ENCODE peak calls at places on chromosomes 4 and X, in ten cellular contexts. J, A, V, E, L, W, O, T, H and U are unnamed samples.

GRCh38 chrX:17597836-17598434 is 139.4 kb upstream of the SCML1 start:
- DNase-seq in V (no peak), E (no peak), H (no peak), L (peak; percentile 87), T (peak; percentile 77), O (no peak), J (peak; percentile 90), A (peak; percentile 77), W (no peak), U (peak; percentile 69)

GRCh38 chr4:109750652-109751244 is 20.9 kb upstream of the PLA2G12A start:
- DNase-seq in O (no peak), V (no peak), L (no peak), W (no peak), H (no peak), J (no peak), T (no peak), E (no peak), A (no peak), U (no peak)

GRCh38 chrX:34656467-34656841 is 631 bp downstream of the TMEM47 start:
- DNase-seq in T (peak; percentile 15), J (no peak), V (no peak), L (no peak), W (no peak), E (no peak), O (no peak), H (peak; percentile 2), A (peak; percentile 17), U (no peak)

GRCh38 chrX:30653415-30654131 is at the start of gene GK:
- DNase-seq in A (no peak), H (peak; percentile 12), L (peak; percentile 5), V (peak; percentile 9), E (no peak), T (peak; percentile 15), O (peak; percentile 14), J (peak; percentile 36), W (peak; percentile 62), U (no peak)

GRCh38 chrX:151724563-151725337 is 8.9 kb downstream of the FATE1 start:
- DNase-seq in H (no peak), V (no peak), J (peak; percentile 11), L (no peak), W (no peak), T (no peak), A (peak; percentile 22), O (no peak), E (no peak), U (no peak)

GRCh38 chrX:24899391-24899790 is 116.4 kb downstream of the ARX start:
- DNase-seq in O (no peak), T (no peak), W (no peak), H (no peak), E (no peak), V (no peak), J (no peak), L (no peak), A (no peak), U (no peak)

GRCh38 chrX:112211459-112211858 is 128.9 kb upstream of the TRPC5 start:
- DNase-seq in T (no peak), E (no peak), V (no peak), O (no peak), W (no peak), H (peak; percentile 8), J (no peak), L (no peak), A (no peak), U (peak; percentile 13)

GRCh38 chr4:145679520-145679919 is 426 bp upstream of the C4orf51 start:
- DNase-seq in E (peak; percentile 89), V (no peak), W (no peak), H (peak; percentile 50), J (peak; percentile 58), L (peak; percentile 85), A (peak; percentile 27), O (no peak), T (peak; percentile 24), U (peak; percentile 93)

GRCh38 chr4:104489731-104490095 is 5.0 kb downstream of the CXXC4 start:
- DNase-seq in J (no peak), T (no peak), V (peak; percentile 56), L (no peak), W (no peak), A (no peak), E (no peak), H (no peak), O (no peak), U (no peak)

GRCh38 chrX:47232197-47232802 is 509 bp upstream of the USP11 start:
- DNase-seq in J (no peak), H (peak; percentile 8), A (no peak), L (no peak), V (no peak), W (peak; percentile 24), O (no peak), E (no peak), T (no peak), U (no peak)

GRCh38 chrX:50704360-50704759 is 109.6 kb downstream of the SHROOM4 start:
- DNase-seq in E (no peak), A (no peak), O (no peak), T (no peak), W (no peak), H (no peak), V (no peak), J (no peak), L (no peak), U (no peak)

GRCh38 chrX:132631579-132632232 is 142.9 kb upstream of the MBNL3 start:
- DNase-seq in A (no peak), W (no peak), J (no peak), H (peak; percentile 14), E (no peak), L (peak; percentile 59), O (no peak), T (no peak), V (peak; percentile 34), U (peak; percentile 45)

GRCh38 chr4:21768349-21769310 is 179.9 kb downstream of the KCNIP4 start:
- DNase-seq in V (peak; percentile 55), E (peak; percentile 26), T (no peak), O (peak; percentile 37), A (no peak), L (peak; percentile 69), H (peak; percentile 61), J (no peak), W (peak; percentile 24), U (peak; percentile 67)

GRCh38 chrX:18252644-18253359 is 32.1 kb upstream of the BEND2 start:
- DNase-seq in T (no peak), J (peak; percentile 8), W (no peak), O (no peak), E (peak; percentile 5), V (no peak), A (no peak), H (no peak), L (peak; percentile 32), U (no peak)

GRCh38 chr4:71113294-71113693 is 119.8 kb downstream of the DCK start:
- DNase-seq in V (no peak), E (no peak), J (peak; percentile 42), T (no peak), H (no peak), O (no peak), L (no peak), W (no peak), A (no peak), U (no peak)

GRCh38 chr4:153771058-153771457 is 11.2 kb upstream of the RNF175 start:
- DNase-seq in E (no peak), J (no peak), L (peak; percentile 36), T (no peak), W (no peak), V (no peak), H (no peak), A (no peak), O (no peak), U (no peak)

GRCh38 chr4:148782284-148782683 is 340.1 kb upstream of the NR3C2 start:
- DNase-seq in V (no peak), A (no peak), O (peak; percentile 24), J (no peak), E (no peak), W (no peak), T (no peak), L (no peak), H (no peak), U (no peak)
- H3K4me3 ChIP-seq in V (no peak overlapping the region), A (no peak overlapping the region), O (no peak overlapping the region), J (no peak overlapping the region), E (no peak overlapping the region), W (no peak overlapping the region), T (no peak overlapping the region), L (no peak overlapping the region), H (no peak overlapping the region), U (no peak overlapping the region)

DNA sequence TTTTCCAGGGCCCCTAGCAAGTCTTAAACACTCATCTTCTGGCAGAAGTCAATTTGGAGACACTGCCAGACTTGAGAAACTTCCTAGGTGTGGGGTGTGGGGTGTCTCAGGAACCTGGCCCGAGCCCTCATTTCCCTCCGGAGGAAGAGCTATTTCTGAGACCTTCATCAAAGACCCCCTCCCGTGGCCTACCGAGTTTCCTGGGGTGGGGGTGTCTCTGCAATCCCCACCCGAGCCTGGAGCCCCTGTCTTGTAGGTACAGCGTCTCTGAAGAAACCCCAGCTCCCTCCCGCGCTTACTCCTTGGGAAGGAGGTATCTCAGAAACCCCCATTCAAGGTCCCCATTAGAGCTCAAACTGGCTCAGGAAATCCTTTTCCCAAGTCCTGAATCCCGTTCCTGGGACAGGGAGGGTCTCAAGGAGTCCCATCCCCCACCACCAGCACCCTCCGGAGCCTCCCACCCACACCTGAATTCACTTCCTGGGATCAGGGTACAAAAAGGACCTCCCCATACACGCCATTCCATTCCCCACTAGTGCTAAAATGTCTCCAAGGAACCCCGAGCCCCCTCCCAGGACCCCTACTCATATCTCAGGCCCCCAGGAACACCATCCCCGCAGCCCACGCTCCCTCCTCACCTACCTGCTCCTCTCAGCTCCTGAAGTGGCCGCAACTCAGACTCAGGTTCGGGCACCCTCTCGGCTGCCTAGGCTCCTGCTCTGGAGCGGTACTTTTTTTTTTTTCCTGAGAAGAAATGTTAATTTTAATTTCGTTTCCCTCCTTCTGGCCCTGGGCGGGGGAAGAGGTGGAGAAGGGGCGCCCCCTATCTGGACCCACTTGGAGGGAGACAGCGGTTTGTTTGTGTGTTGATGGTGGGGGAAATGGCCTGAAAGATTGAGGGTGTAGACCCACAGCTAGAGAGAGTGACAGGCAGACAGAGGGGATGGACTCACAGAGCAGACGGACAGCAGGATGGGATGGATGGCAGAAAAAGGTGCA is 1.1 kb downstream of the SLC38A5 start:
- DNase-seq in V (peak; percentile 56), T (no peak), E (no peak), O (no peak), L (no peak), J (no peak), A (no peak), W (peak; percentile 25), H (no peak), U (no peak)
- H3K4me3 ChIP-seq in V (peak overlapping the region; percentile 86), T (no peak overlapping the region), E (no peak overlapping the region), O (no peak overlapping the region), L (peak overlapping the region; percentile 53), J (no peak overlapping the region), A (peak overlapping the region; percentile 34), W (peak overlapping the region; percentile 75), H (no peak overlapping the region), U (peak overlapping the region; percentile 23)

GRCh38 chr4:173530326-173531062 is 465 bp upstream of the HAND2 start:
- DNase-seq in O (no peak), L (peak; percentile 39), H (no peak), W (no peak), E (no peak), T (no peak), V (no peak), J (no peak), A (no peak), U (no peak)
- H3K4me3 ChIP-seq in O (no peak overlapping the region), L (peak overlapping the region; percentile 94), H (no peak overlapping the region), W (no peak overlapping the region), E (peak overlapping the region; percentile 63), T (peak overlapping the region; percentile 84), V (no peak overlapping the region), J (no peak overlapping the region), A (peak overlapping the region; percentile 95), U (no peak overlapping the region)

GRCh38 chrX:129193357-129193756 is 329.9 kb downstream of the SMARCA1 start:
- DNase-seq in A (peak; percentile 22), O (no peak), L (no peak), E (no peak), H (no peak), J (peak; percentile 5), W (no peak), T (peak; percentile 30), V (no peak), U (no peak)

GRCh38 chrX:129188223-129188622 is 335.1 kb downstream of the SMARCA1 start:
- DNase-seq in A (no peak), J (no peak), T (no peak), E (no peak), H (no peak), L (no peak), O (no peak), W (no peak), V (no peak), U (no peak)
- H3K4me3 ChIP-seq in A (no peak overlapping the region), J (no peak overlapping the region), T (no peak overlapping the region), E (no peak overlapping the region), H (no peak overlapping the region), L (no peak overlapping the region), O (no peak overlapping the region), W (no peak overlapping the region), V (no peak overlapping the region), U (no peak overlapping the region)